ENCODE peak calls at places on chromosome 11, in eight cellular contexts. V is prostate gland, T is lower lobe of right lung, Y is ovary, N is hepatocyte, M is left ventricle myocardium inferior, W is gastrocnemius medialis, K is HepG2. U is an unnamed sample. For H3K4me1, the result is how much of the 10 kb centered on the place peaks cover.

GRCh38 chr11:44133335-44133946 is 38.0 kb downstream of the EXT2 start:
- DNase-seq in V (no peak), T (no peak), Y (no peak), N (peak), M (no peak), W (no peak), K (peak), U (no peak)

GRCh38 chr11:46006418-46007070 is 84.1 kb downstream of the LARGE2 start:
- DNase-seq in V (peak), T (no peak), Y (no peak), N (peak), M (no peak), W (no peak), K (peak), U (peak)

GRCh38 chr11:84408946-84409411 is 1122.8 kb upstream of the CCDC90B start:
- DNase-seq in V (no peak), T (no peak), Y (no peak), N (no peak), M (no peak), W (no peak), K (no peak), U (no peak)

GRCh38 chr11:66847461-66848232 is 4.4 kb downstream of the RCE1 start:
- DNase-seq in V (no peak), T (no peak), Y (peak), N (no peak), M (no peak), W (no peak), K (no peak), U (no peak)

GRCh38 chr11:36699271-36699670 is 101.2 kb upstream of the RAG2 start:
- DNase-seq in V (no peak), T (no peak), Y (no peak), N (no peak), M (no peak), W (no peak), K (no peak), U (no peak)

GRCh38 chr11:60950933-60951610 is 904 bp downstream of the SLC15A3 start:
- DNase-seq in V (no peak), T (peak), Y (peak), N (peak), M (peak), W (no peak), K (no peak), U (no peak)

GRCh38 chr11:130118165-130118564 is 41.4 kb upstream of the ST14 start:
- DNase-seq in V (no peak), T (no peak), Y (no peak), N (no peak), M (no peak), W (no peak), K (no peak), U (no peak)

GRCh38 chr11:134581121-134581626 is 169.1 kb upstream of the B3GAT1 start:
- DNase-seq in V (no peak), T (no peak), Y (no peak), N (no peak), M (no peak), W (no peak), K (no peak), U (no peak)

GRCh38 chr11:60170566-60170965 is 12.3 kb downstream of the MS4A6A start:
- DNase-seq in V (no peak), T (no peak), Y (no peak), N (no peak), M (no peak), W (no peak), K (no peak), U (no peak)

GRCh38 chr11:112507281-112507680 is 246.6 kb upstream of the PLET1 start:
- DNase-seq in V (no peak), T (no peak), Y (no peak), N (no peak), M (no peak), W (no peak), K (no peak), U (no peak)

GRCh38 chr11:15485432-15485831 is 370.7 kb downstream of the INSC start:
- DNase-seq in V (no peak), T (no peak), Y (no peak), N (no peak), M (no peak), W (no peak), K (no peak), U (no peak)

GRCh38 chr11:82683029-82683428 is 50.6 kb downstream of the FAM181B start:
- DNase-seq in V (no peak), T (no peak), Y (no peak), N (no peak), M (no peak), W (no peak), K (no peak), U (no peak)

GRCh38 chr11:130002846-130003716 is 446 bp upstream of the PRDM10 start:
- DNase-seq in V (peak), T (peak), Y (peak), N (peak), M (peak), W (peak), K (peak), U (peak)

GRCh38 chr11:111982019-111982464 is 43.2 kb upstream of the DLAT start:
- DNase-seq in V (peak), T (peak), Y (peak), N (peak), M (no peak), W (peak), K (peak), U (peak)

GRCh38 chr11:723120-723883 is 17.3 kb downstream of the EPS8L2 start:
- DNase-seq in V (no peak), T (peak), Y (no peak), N (peak), M (no peak), W (no peak), K (peak), U (peak)

GRCh38 chr11:130737866-130738431 is 178.3 kb downstream of the SNX19 start:
- DNase-seq in V (no peak), T (no peak), Y (no peak), N (peak), M (peak), W (no peak), K (no peak), U (no peak)

GRCh38 chr11:64165482-64165841 is 451 bp downstream of the MACROD1 start:
- DNase-seq in V (no peak), T (no peak), Y (peak), N (peak), M (no peak), W (no peak), K (no peak), U (peak)

GRCh38 chr11:6468712-6469495 is 4.8 kb downstream of the TRIM3 start:
- DNase-seq in V (peak), T (peak), Y (peak), N (peak), M (peak), W (peak), K (peak), U (peak)

DNA sequence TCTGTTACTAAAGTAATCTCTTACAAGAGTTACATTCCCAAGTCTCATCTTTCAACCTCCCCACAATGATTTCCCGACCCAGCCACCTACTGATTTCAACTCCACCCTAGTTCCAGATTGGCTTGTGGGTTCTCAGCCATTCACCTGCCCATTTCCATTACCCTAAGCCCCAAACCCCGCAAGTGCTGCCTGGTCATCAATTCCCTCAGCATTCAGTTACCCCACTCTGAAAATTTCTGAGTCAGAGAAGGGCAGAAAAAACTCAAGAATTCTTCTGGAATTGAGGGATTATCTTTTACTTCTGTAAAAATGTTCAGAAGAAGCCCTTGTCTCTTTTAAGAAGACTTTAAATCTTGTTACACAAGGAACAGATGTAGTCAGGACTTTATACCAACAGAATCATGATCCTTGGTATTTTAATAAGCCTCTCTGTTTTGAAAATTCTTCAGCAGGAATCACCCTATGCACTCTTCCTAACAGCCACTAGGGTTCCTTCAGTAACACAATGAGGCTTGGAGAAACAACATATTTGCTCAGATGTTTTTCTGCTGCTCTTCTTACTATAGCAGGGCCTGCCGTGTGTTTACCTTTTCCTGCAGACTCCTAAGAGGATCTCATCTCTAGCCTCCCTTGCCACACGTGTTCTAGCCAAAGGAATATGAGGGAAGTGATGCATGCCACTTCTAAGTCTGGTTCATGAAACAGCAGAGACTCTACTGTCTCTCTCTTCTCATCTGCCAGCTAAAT is 29.2 kb upstream of the PAMR1 start:
- DNase-seq in V (no peak), T (no peak), Y (no peak), N (no peak), M (no peak), W (no peak), K (no peak), U (no peak)
- TF ChIP-seq CTCF in V (no peak), T (no peak), Y (no peak), N (peak), M (peak), W (no peak), K (no peak), U (no peak)

GRCh38 chr11:8776209-8776608 is 93.6 kb downstream of the RPL27A start:
- DNase-seq in V (no peak), T (no peak), Y (no peak), N (peak), M (no peak), W (no peak), K (peak), U (no peak)
- H3K4me1 ChIP-seq in V (under half), T (under half), Y (under half), N (under half), M (half or more), W (half or more), K (under half), U (under half)

DNA sequence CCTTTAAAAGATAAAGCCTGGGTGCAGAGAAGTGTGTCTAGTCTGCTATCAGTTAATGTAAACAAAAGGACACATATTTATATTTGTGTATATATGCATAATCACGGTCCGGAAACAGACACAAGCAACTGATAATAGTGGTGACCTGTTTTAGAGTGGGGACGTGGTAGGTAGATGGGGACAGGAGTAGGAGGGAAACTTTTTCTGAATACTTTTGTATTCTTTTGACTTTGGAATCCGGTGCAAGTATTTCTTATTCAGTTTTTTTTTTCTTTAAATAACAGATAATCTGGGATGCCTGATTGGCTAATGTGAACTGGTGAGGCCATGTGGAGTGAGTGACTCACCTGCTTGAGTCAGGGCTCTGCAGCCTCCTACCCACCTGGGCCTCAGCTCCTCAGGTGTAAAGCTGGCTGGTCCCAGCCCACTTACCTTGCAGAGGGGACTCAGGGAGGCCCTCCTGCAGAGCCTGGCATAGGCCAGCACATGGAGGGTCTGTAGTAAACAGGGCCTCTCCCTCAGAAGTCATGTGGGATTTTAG is 15.3 kb downstream of the MICAL2 start:
- DNase-seq in V (no peak), T (no peak), Y (no peak), N (peak), M (no peak), W (no peak), K (no peak), U (no peak)
- H3K27ac ChIP-seq in V (no peak), T (peak), Y (no peak), N (peak), M (no peak), W (peak), K (no peak), U (peak)

GRCh38 chr11:30855383-30856006 is 269.3 kb upstream of the MPPED2 start:
- DNase-seq in V (no peak), T (no peak), Y (no peak), N (peak), M (no peak), W (no peak), K (peak), U (no peak)
- TF ChIP-seq CTCF in V (peak), T (peak), Y (no peak), N (peak), M (peak), W (peak), K (peak), U (peak)

DNA sequence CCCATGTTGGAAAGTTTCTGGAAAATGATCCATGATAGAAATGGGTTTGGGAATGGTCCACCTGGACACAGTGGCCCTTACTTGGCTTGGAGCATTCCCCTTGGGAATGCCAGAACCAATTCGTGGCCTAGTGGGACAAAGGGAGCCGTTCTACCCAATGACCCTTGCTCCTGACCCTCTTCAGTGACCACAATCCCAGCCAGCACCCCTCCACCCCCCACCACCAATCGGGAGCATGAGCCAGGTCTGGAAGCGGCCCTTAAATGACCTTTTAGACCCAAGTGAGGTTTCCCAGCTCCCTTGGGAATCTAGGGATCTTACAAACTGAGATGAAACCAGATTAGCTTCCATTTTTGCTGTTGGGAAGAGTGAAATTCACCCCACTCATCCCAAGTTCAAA is 51.3 kb upstream of the CDON start:
- DNase-seq in V (no peak), T (no peak), Y (no peak), N (no peak), M (no peak), W (no peak), K (no peak), U (no peak)
- H3K4me1 ChIP-seq in V (under half), T (under half), Y (under half), N (under half), M (half or more), W (half or more), K (half or more), U (under half)